ENCODE peak calls at places on chromosomes 7 and 10, in nine cellular contexts. V is DND-41, P is SK-N-SH, S is lower lobe of right lung, C is heart left ventricle, W is mesendoderm, Q is aorta, H is K562, F is MM.1S. A is an unnamed sample.

GRCh38 chr7:3971323-3971722 is 670.3 kb downstream of the SDK1 start:
- DNase-seq in V (no peak), P (no peak), S (no peak), C (no peak), W (no peak), Q (no peak), H (no peak), F (no peak), A (no peak)

GRCh38 chr7:44587843-44588711 is 6.0 kb upstream of the TMED4 start:
- DNase-seq in V (peak; percentile 52), P (peak; percentile 43), S (no peak), C (peak; percentile 53), W (no peak), Q (no peak), H (no peak), F (peak; percentile 74), A (peak; percentile 41)

GRCh38 chr7:111232249-111233084 is 141.5 kb downstream of the LRRN3 start:
- DNase-seq in V (no peak), P (no peak), S (no peak), C (no peak), W (peak; percentile 49), Q (no peak), H (no peak), F (no peak), A (no peak)

GRCh38 chr10:110802090-110802489 is 69.6 kb upstream of the PDCD4 start:
- DNase-seq in V (no peak), P (no peak), S (no peak), C (no peak), W (no peak), Q (no peak), H (no peak), F (no peak), A (no peak)

GRCh38 chr10:132925071-132925561 is 17.3 kb downstream of the CFAP46 start:
- DNase-seq in V (no peak), P (no peak), S (peak; percentile 42), C (no peak), W (no peak), Q (peak; percentile 29), H (no peak), F (no peak), A (no peak)

GRCh38 chr7:80680159-80680903 is 41.9 kb downstream of the CD36 start:
- DNase-seq in V (no peak), P (no peak), S (no peak), C (no peak), W (no peak), Q (no peak), H (no peak), F (no peak), A (no peak)

GRCh38 chr7:31782411-31782991 is 95.5 kb downstream of the PPP1R17 start:
- DNase-seq in V (peak; percentile 17), P (peak; percentile 65), S (no peak), C (no peak), W (peak; percentile 81), Q (no peak), H (peak; percentile 59), F (peak; percentile 56), A (peak; percentile 27)

GRCh38 chr7:129170373-129171021 is 17.9 kb upstream of the SMO start:
- DNase-seq in V (no peak), P (no peak), S (no peak), C (no peak), W (peak; percentile 85), Q (no peak), H (no peak), F (no peak), A (no peak)

GRCh38 chr10:113232928-113233511 is 283.0 kb downstream of the TCF7L2 start:
- DNase-seq in V (peak; percentile 21), P (no peak), S (no peak), C (no peak), W (peak; percentile 50), Q (no peak), H (no peak), F (peak; percentile 57), A (peak; percentile 19)

GRCh38 chr10:77236700-77237099 is 400.9 kb downstream of the KCNMA1 start:
- DNase-seq in V (no peak), P (no peak), S (no peak), C (no peak), W (no peak), Q (no peak), H (no peak), F (no peak), A (no peak)

GRCh38 chr7:38335123-38335489 is 61.7 kb upstream of the TARP start:
- DNase-seq in V (no peak), P (no peak), S (no peak), C (no peak), W (no peak), Q (no peak), H (no peak), F (no peak), A (no peak)

GRCh38 chr10:76436367-76436766 is 1004.9 kb downstream of the LRMDA start:
- DNase-seq in V (no peak), P (no peak), S (no peak), C (peak; percentile 61), W (no peak), Q (no peak), H (no peak), F (no peak), A (no peak)

GRCh38 chr10:7797582-7797981 is 9.6 kb downstream of the ATP5F1C start:
- DNase-seq in V (no peak), P (peak; percentile 17), S (no peak), C (peak; percentile 65), W (peak; percentile 22), Q (peak; percentile 53), H (peak; percentile 37), F (no peak), A (no peak)

GRCh38 chr10:109862738-109863137 is 60.6 kb downstream of the XPNPEP1 start:
- DNase-seq in V (no peak), P (no peak), S (no peak), C (no peak), W (no peak), Q (no peak), H (no peak), F (no peak), A (no peak)

GRCh38 chr7:46900312-46901263 is 681.3 kb downstream of the TNS3 start:
- DNase-seq in V (no peak), P (peak; percentile 34), S (no peak), C (peak; percentile 32), W (no peak), Q (no peak), H (no peak), F (no peak), A (no peak)

GRCh38 chr10:117617664-117618063 is 75.1 kb downstream of the EMX2 start:
- DNase-seq in V (no peak), P (no peak), S (no peak), C (no peak), W (no peak), Q (no peak), H (no peak), F (no peak), A (no peak)

GRCh38 chr7:21086688-21087087 is 300.0 kb upstream of the SP8 start:
- DNase-seq in V (no peak), P (no peak), S (no peak), C (no peak), W (no peak), Q (no peak), H (no peak), F (peak; percentile 43), A (no peak)

GRCh38 chr10:116740971-116741370 is 1.4 kb downstream of the HSPA12A start:
- DNase-seq in V (no peak), P (peak; percentile 65), S (no peak), C (no peak), W (no peak), Q (no peak), H (no peak), F (no peak), A (no peak)

GRCh38 chr10:95742529-95742884 is 13.5 kb upstream of the ENTPD1 start:
- DNase-seq in V (no peak), P (no peak), S (no peak), C (peak; percentile 57), W (no peak), Q (peak; percentile 54), H (no peak), F (no peak), A (no peak)
- H3K27ac ChIP-seq in V (no peak overlapping the region), P (no peak overlapping the region), S (peak overlapping the region; percentile 72), C (peak overlapping the region; percentile 73), W (no peak overlapping the region), Q (no peak overlapping the region), H (no peak overlapping the region), F (no peak overlapping the region), A (no peak overlapping the region)

GRCh38 chr10:101829561-101830315 is 11.5 kb upstream of the OGA start:
- DNase-seq in V (no peak), P (peak; percentile 93), S (peak; percentile 66), C (no peak), W (peak; percentile 82), Q (no peak), H (peak; percentile 86), F (peak; percentile 62), A (peak; percentile 70)
- H3K4me3 ChIP-seq in V (no peak overlapping the region), P (no peak overlapping the region), S (peak overlapping the region; percentile 61), C (peak overlapping the region; percentile 54), W (no peak overlapping the region), Q (no peak overlapping the region), H (peak overlapping the region; percentile 38), F (peak overlapping the region; percentile 76), A (peak overlapping the region; percentile 75)

GRCh38 chr7:69962856-69963149 is 364.5 kb downstream of the AUTS2 start:
- DNase-seq in V (peak; percentile 24), P (no peak), S (no peak), C (no peak), W (no peak), Q (no peak), H (no peak), F (peak; percentile 51), A (no peak)

GRCh38 chr7:69957661-69958060 is 359.4 kb downstream of the AUTS2 start:
- DNase-seq in V (no peak), P (no peak), S (no peak), C (no peak), W (no peak), Q (no peak), H (no peak), F (no peak), A (no peak)

GRCh38 chr7:69963388-69963787 is 365.1 kb downstream of the AUTS2 start:
- DNase-seq in V (no peak), P (no peak), S (no peak), C (no peak), W (peak; percentile 37), Q (no peak), H (no peak), F (peak; percentile 7), A (no peak)

GRCh38 chr7:69962077-69962855 is 364.0 kb downstream of the AUTS2 start:
- DNase-seq in V (no peak), P (peak; percentile 24), S (peak; percentile 50), C (peak; percentile 71), W (no peak), Q (no peak), H (no peak), F (peak; percentile 14), A (no peak)

DNA sequence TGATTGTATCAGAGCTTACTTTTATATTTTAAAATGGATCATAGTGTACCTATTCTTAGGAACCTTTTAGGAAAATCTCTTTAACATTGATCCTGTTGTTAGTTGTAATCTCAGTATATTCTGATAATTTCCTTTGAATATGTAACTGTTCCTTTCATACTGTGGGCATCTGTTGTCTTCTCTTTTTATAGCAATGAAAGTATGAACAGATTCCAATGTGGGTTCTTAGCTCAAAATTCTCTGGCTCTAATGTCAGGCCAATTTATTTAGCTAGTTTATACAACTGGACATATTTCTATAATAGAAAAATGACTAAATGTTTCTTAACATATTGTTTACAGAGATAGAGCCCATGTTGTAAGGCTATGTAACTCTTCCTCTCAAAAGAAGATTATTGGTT is 363.1 kb downstream of the AUTS2 start:
- DNase-seq in V (no peak), P (no peak), S (no peak), C (no peak), W (no peak), Q (no peak), H (no peak), F (no peak), A (no peak)
- H3K4me1 ChIP-seq in V (peaks cover 30% of the 10 kb centered on the region), P (peaks cover 34% of the 10 kb centered on the region), S (peaks cover 23% of the 10 kb centered on the region), C (peaks cover 21% of the 10 kb centered on the region), W (peaks cover 5% of the 10 kb centered on the region), Q (no peaks in the 10 kb centered on the region), H (no peaks in the 10 kb centered on the region), F (peaks cover 21% of the 10 kb centered on the region), A (no peaks in the 10 kb centered on the region)

GRCh38 chr7:148983220-148984146 is 44.8 kb downstream of the PDIA4 start:
- DNase-seq in V (peak; percentile 88), P (peak; percentile 93), S (no peak), C (peak; percentile 34), W (peak; percentile 96), Q (peak; percentile 67), H (peak; percentile 91), F (peak; percentile 97), A (peak; percentile 86)
- H3K27ac ChIP-seq in V (peak overlapping the region; percentile 13), P (peak overlapping the region; percentile 79), S (no peak overlapping the region), C (no peak overlapping the region), W (no peak overlapping the region), Q (no peak overlapping the region), H (no peak overlapping the region), F (peak overlapping the region; percentile 8), A (peak overlapping the region; percentile 44)

A was measured in CD4-positive, CD25-positive, alpha-beta regulatory T cell.